ENCODE peak calls at places on chromosomes 12 and 14, in four cellular contexts. D is A172, Q is lung, L is left cardiac atrium. B is an unnamed sample.

GRCh38 chr12:6788972-6789905 is at the start of gene CD4:
- DNase-seq in Q (peak), D (no peak), L (peak), B (no peak)

GRCh38 chr12:67592228-67593011 is 56.1 kb upstream of the DYRK2 start:
- DNase-seq in L (no peak), D (peak), Q (no peak), B (no peak)

GRCh38 chr12:2292560-2292959 is 239.8 kb downstream of the CACNA1C start:
- DNase-seq in L (no peak), D (no peak), Q (no peak), B (no peak)

GRCh38 chr14:97412933-97413574 is 615.9 kb downstream of the VRK1 start:
- DNase-seq in L (no peak), D (no peak), Q (no peak), B (no peak)

GRCh38 chr12:64946132-64946829 is 121.8 kb downstream of the TBC1D30 start:
- DNase-seq in L (peak), D (no peak), Q (no peak), B (no peak)

GRCh38 chr12:123757555-123757954 is 4.5 kb upstream of the DNAH10 start:
- DNase-seq in D (no peak), L (no peak), Q (no peak), B (no peak)

GRCh38 chr14:103395245-103395644 is 10.0 kb downstream of the MARK3 start:
- DNase-seq in Q (no peak), L (no peak), D (no peak), B (no peak)

GRCh38 chr14:61430066-61430757 is 108.8 kb downstream of the PRKCH start:
- DNase-seq in D (no peak), L (no peak), Q (no peak), B (no peak)

GRCh38 chr14:34826661-34827060 is 48.5 kb downstream of the BAZ1A start:
- DNase-seq in D (peak), L (no peak), Q (no peak), B (no peak)

GRCh38 chr12:101490286-101490920 is 15.3 kb downstream of the SPIC start:
- DNase-seq in D (no peak), L (no peak), Q (no peak), B (peak)

GRCh38 chr14:100884456-100884855 is 19.1 kb downstream of the RTL1 start:
- DNase-seq in L (peak), D (no peak), Q (no peak), B (no peak)

GRCh38 chr12:64169999-64170398 is 52.1 kb downstream of the KICS2 start:
- DNase-seq in Q (no peak), D (no peak), L (no peak), B (no peak)

GRCh38 chr14:20476795-20477194 is 7.6 kb downstream of the PNP start:
- DNase-seq in L (no peak), D (no peak), Q (no peak), B (no peak)

B was measured in SW 1271.